ENCODE peak calls at places on chromosomes 2 and 18, in four cellular contexts. K is DMS 273 treated with DMSO at 0.1 percent for 48 hours; W is activated naive CD4-positive, alpha-beta T cell treated with anti-CD3 and anti-CD28 coated beads, Interleukin-2, amount 50 U/mL, for 72 hours; O is GM18507. C is an unnamed sample.
A peak's percentile ranks its signal among the peaks of the same experiment; 100 is the strongest.

GRCh38 chr2:191539068-191539467 is 138.9 kb upstream of the NABP1 start:
- DNase-seq in O (no peak), W (no peak), K (no peak), C (peak; percentile 65)

GRCh38 chr2:60513191-60513590 is 40.3 kb downstream of the BCL11A start:
- DNase-seq in W (no peak), O (no peak), K (no peak), C (no peak)

GRCh38 chr2:120312861-120313694 is 32.9 kb upstream of the INHBB start:
- DNase-seq in K (peak; percentile 30), O (peak; percentile 46), W (peak; percentile 72), C (peak; percentile 86)

GRCh38 chr2:117085256-117085655 is 729.2 kb upstream of the DDX18 start:
- DNase-seq in K (no peak), O (no peak), W (no peak), C (no peak)

GRCh38 chr2:71460595-71461303 is 7.4 kb downstream of the DYSF start:
- DNase-seq in K (no peak), W (no peak), O (no peak), C (peak; percentile 40)

GRCh38 chr2:64780041-64780440 is 126.3 kb upstream of the SERTAD2 start:
- DNase-seq in K (no peak), O (no peak), W (no peak), C (no peak)

GRCh38 chr2:217835931-217836881 is 166.6 kb downstream of the TNS1 start:
- DNase-seq in O (no peak), W (no peak), K (no peak), C (no peak)

GRCh38 chr2:54348672-54349071 is 92.6 kb upstream of the TSPYL6 start:
- DNase-seq in O (no peak), K (no peak), W (no peak), C (no peak)

GRCh38 chr18:25737710-25738251 is 352.6 kb downstream of the SS18 start:
- DNase-seq in K (peak; percentile 55), O (no peak), W (no peak), C (no peak)

GRCh38 chr2:221629478-221629877 is 57.4 kb upstream of the EPHA4 start:
- DNase-seq in W (no peak), O (no peak), K (no peak), C (no peak)